ENCODE peak calls at places on chromosomes 7 and 10, in eight cellular contexts. C is epithelial cell of prostate; Y is fibroblast of the aortic adventitia; M is AG09309; I is HCEC 1CT; T is NCI-H524; A is activated naive CD4-positive, alpha-beta T cell; Z is head of caudate nucleus. J is an unnamed sample.

GRCh38 chr10:113496124-113496523 is 56.7 kb upstream of the HABP2 start:
- DNase-seq in C (no peak), Y (no peak), M (no peak), I (no peak), T (no peak), A (no peak), Z (no peak), J (peak)

GRCh38 chr10:102802920-102803534 is 34.2 kb downstream of the CYP17A1 start:
- DNase-seq in C (peak), Y (peak), M (peak), I (peak), T (no peak), A (no peak), Z (no peak), J (no peak)

GRCh38 chr7:87517136-87517805 is 41.8 kb upstream of the ABCB4 start:
- DNase-seq in C (no peak), Y (peak), M (no peak), I (peak), T (no peak), A (no peak), Z (no peak), J (no peak)

GRCh38 chr7:45421826-45422225 is 152.3 kb upstream of the ADCY1 start:
- DNase-seq in C (no peak), Y (peak), M (no peak), I (no peak), T (no peak), A (no peak), Z (no peak), J (no peak)

GRCh38 chr10:98414578-98414931 is 427 bp downstream of the PYROXD2 start:
- DNase-seq in C (no peak), Y (no peak), M (no peak), I (no peak), T (no peak), A (no peak), Z (no peak), J (no peak)

GRCh38 chr10:59877191-59877671 is 29.1 kb downstream of the CCDC6 start:
- DNase-seq in C (no peak), Y (no peak), M (peak), I (peak), T (no peak), A (no peak), Z (no peak), J (no peak)

GRCh38 chr10:129796611-129797420 is 167.3 kb downstream of the EBF3 start:
- DNase-seq in C (no peak), Y (no peak), M (no peak), I (no peak), T (no peak), A (no peak), Z (no peak), J (no peak)

GRCh38 chr7:116525298-116525912 is 569 bp downstream of the CAV1 start:
- DNase-seq in C (no peak), Y (peak), M (no peak), I (no peak), T (peak), A (no peak), Z (no peak), J (peak)

GRCh38 chr7:129073738-129074137 is 18.8 kb upstream of the TNPO3 start:
- DNase-seq in C (no peak), Y (no peak), M (no peak), I (no peak), T (no peak), A (no peak), Z (no peak), J (no peak)

GRCh38 chr10:77445562-77445961 is 192.0 kb downstream of the KCNMA1 start:
- DNase-seq in C (no peak), Y (no peak), M (no peak), I (no peak), T (no peak), A (no peak), Z (no peak), J (no peak)

GRCh38 chr10:65571011-65571570 is 1354.7 kb upstream of the LRRTM3 start:
- DNase-seq in C (no peak), Y (no peak), M (no peak), I (no peak), T (peak), A (no peak), Z (no peak), J (no peak)

GRCh38 chr7:460374-461117 is 59.1 kb downstream of the PDGFA start:
- DNase-seq in C (no peak), Y (peak), M (no peak), I (peak), T (no peak), A (no peak), Z (no peak), J (no peak)

GRCh38 chr7:121610243-121610642 is 214.1 kb upstream of the FAM3C start:
- DNase-seq in C (no peak), Y (peak), M (no peak), I (no peak), T (peak), A (no peak), Z (no peak), J (no peak)

GRCh38 chr10:22537810-22538209 is 176.6 kb downstream of the PIP4K2A start:
- DNase-seq in C (no peak), Y (no peak), M (no peak), I (no peak), T (no peak), A (no peak), Z (no peak), J (no peak)

GRCh38 chr7:44114586-44115310 is 8.6 kb downstream of the POLD2 start:
- DNase-seq in C (no peak), Y (no peak), M (no peak), I (no peak), T (peak), A (no peak), Z (peak), J (peak)

GRCh38 chr10:112732277-112732891 is 217.7 kb upstream of the TCF7L2 start:
- DNase-seq in C (no peak), Y (no peak), M (no peak), I (peak), T (peak), A (no peak), Z (no peak), J (no peak)

GRCh38 chr10:48465860-48466521 is 138.9 kb downstream of the ARHGAP22 start:
- DNase-seq in C (no peak), Y (no peak), M (no peak), I (no peak), T (no peak), A (no peak), Z (no peak), J (peak)

GRCh38 chr7:29035044-29035740 is 77.1 kb upstream of the TRIL start:
- DNase-seq in C (peak), Y (peak), M (peak), I (peak), T (no peak), A (no peak), Z (no peak), J (no peak)

GRCh38 chr7:149257146-149257545 is 4.8 kb upstream of the ZNF783 start:
- DNase-seq in C (no peak), Y (no peak), M (no peak), I (peak), T (no peak), A (no peak), Z (no peak), J (no peak)

GRCh38 chr7:149205690-149206381 is 10.5 kb downstream of the ZNF282 start:
- DNase-seq in C (no peak), Y (no peak), M (no peak), I (no peak), T (no peak), A (no peak), Z (no peak), J (no peak)

GRCh38 chr10:16408379-16408778 is 28.4 kb upstream of the PTER start:
- DNase-seq in C (no peak), Y (no peak), M (no peak), I (no peak), T (no peak), A (no peak), Z (no peak), J (no peak)

GRCh38 chr10:20744851-20745250 is 152.3 kb downstream of the NEBL start:
- DNase-seq in C (no peak), Y (peak), M (no peak), I (no peak), T (no peak), A (no peak), Z (no peak), J (no peak)

J was measured in testis.